ENCODE peak calls at places on chromosome 19, in six cellular contexts. One of them, this sample, is unnamed.

GRCh38 chr19:15195381-15195964 is 5.3 kb downstream of the NOTCH3 start:
- DNase-seq in psoas muscle: peak
- DNase-seq in upper lobe of left lung: peak
- DNase-seq in HL-60: no peak
- DNase-seq in heart right ventricle: peak
- DNase-seq in spleen: no peak
- DNase-seq in this sample: peak

GRCh38 chr19:46537136-46538097 is 41.8 kb upstream of the PNMA8B start:
- DNase-seq in psoas muscle: peak
- DNase-seq in upper lobe of left lung: peak
- DNase-seq in HL-60: no peak
- DNase-seq in heart right ventricle: peak
- DNase-seq in spleen: peak
- DNase-seq in this sample: peak

GRCh38 chr19:51469162-51469561 is 9.2 kb upstream of the CEACAM18 start:
- DNase-seq in psoas muscle: no peak
- DNase-seq in upper lobe of left lung: no peak
- DNase-seq in HL-60: no peak
- DNase-seq in heart right ventricle: no peak
- DNase-seq in spleen: peak
- DNase-seq in this sample: no peak

GRCh38 chr19:1502433-1503088 is 10.3 kb downstream of the ADAMTSL5 start:
- DNase-seq in psoas muscle: no peak
- DNase-seq in upper lobe of left lung: no peak
- DNase-seq in HL-60: no peak
- DNase-seq in heart right ventricle: no peak
- DNase-seq in spleen: no peak
- DNase-seq in this sample: no peak

GRCh38 chr19:38194061-38194701 is 29.8 kb downstream of the DPF1 start:
- DNase-seq in psoas muscle: no peak
- DNase-seq in upper lobe of left lung: no peak
- DNase-seq in HL-60: no peak
- DNase-seq in heart right ventricle: no peak
- DNase-seq in spleen: no peak
- DNase-seq in this sample: no peak

GRCh38 chr19:19866599-19867248 is 1.0 kb downstream of the ZNF253 start:
- DNase-seq in psoas muscle: peak
- DNase-seq in upper lobe of left lung: peak
- DNase-seq in HL-60: peak
- DNase-seq in heart right ventricle: no peak
- DNase-seq in spleen: peak
- DNase-seq in this sample: peak

GRCh38 chr19:8552810-8553209 is 24.4 kb downstream of the MYO1F start:
- DNase-seq in psoas muscle: no peak
- DNase-seq in upper lobe of left lung: no peak
- DNase-seq in HL-60: no peak
- DNase-seq in heart right ventricle: no peak
- DNase-seq in spleen: no peak
- DNase-seq in this sample: no peak

GRCh38 chr19:13195678-13196077 is 45.5 kb downstream of the IER2 start:
- DNase-seq in psoas muscle: no peak
- DNase-seq in upper lobe of left lung: peak
- DNase-seq in HL-60: no peak
- DNase-seq in heart right ventricle: no peak
- DNase-seq in spleen: peak
- DNase-seq in this sample: peak

GRCh38 chr19:3310711-3311110 is 55.7 kb upstream of the NFIC start:
- DNase-seq in psoas muscle: no peak
- DNase-seq in upper lobe of left lung: no peak
- DNase-seq in HL-60: no peak
- DNase-seq in heart right ventricle: no peak
- DNase-seq in spleen: no peak
- DNase-seq in this sample: no peak

GRCh38 chr19:3310280-3310679 is 56.1 kb upstream of the NFIC start:
- DNase-seq in psoas muscle: no peak
- DNase-seq in upper lobe of left lung: no peak
- DNase-seq in HL-60: no peak
- DNase-seq in heart right ventricle: no peak
- DNase-seq in spleen: no peak
- DNase-seq in this sample: no peak

GRCh38 chr19:3302755-3303154 is 63.6 kb upstream of the NFIC start:
- DNase-seq in psoas muscle: no peak
- DNase-seq in upper lobe of left lung: no peak
- DNase-seq in HL-60: no peak
- DNase-seq in heart right ventricle: no peak
- DNase-seq in spleen: no peak
- DNase-seq in this sample: no peak

GRCh38 chr19:3309724-3310123 is 56.7 kb upstream of the NFIC start:
- DNase-seq in psoas muscle: no peak
- DNase-seq in upper lobe of left lung: no peak
- DNase-seq in HL-60: no peak
- DNase-seq in heart right ventricle: no peak
- DNase-seq in spleen: no peak
- DNase-seq in this sample: no peak

GRCh38 chr19:3304871-3305423 is 61.4 kb upstream of the NFIC start:
- DNase-seq in psoas muscle: peak
- DNase-seq in upper lobe of left lung: peak
- DNase-seq in HL-60: peak
- DNase-seq in heart right ventricle: peak
- DNase-seq in spleen: peak
- DNase-seq in this sample: peak
- TF ChIP-seq CTCF in psoas muscle: peak
- TF ChIP-seq CTCF in upper lobe of left lung: peak
- TF ChIP-seq CTCF in HL-60: peak
- TF ChIP-seq CTCF in heart right ventricle: peak
- TF ChIP-seq CTCF in spleen: peak
- TF ChIP-seq CTCF in this sample: peak

DNA sequence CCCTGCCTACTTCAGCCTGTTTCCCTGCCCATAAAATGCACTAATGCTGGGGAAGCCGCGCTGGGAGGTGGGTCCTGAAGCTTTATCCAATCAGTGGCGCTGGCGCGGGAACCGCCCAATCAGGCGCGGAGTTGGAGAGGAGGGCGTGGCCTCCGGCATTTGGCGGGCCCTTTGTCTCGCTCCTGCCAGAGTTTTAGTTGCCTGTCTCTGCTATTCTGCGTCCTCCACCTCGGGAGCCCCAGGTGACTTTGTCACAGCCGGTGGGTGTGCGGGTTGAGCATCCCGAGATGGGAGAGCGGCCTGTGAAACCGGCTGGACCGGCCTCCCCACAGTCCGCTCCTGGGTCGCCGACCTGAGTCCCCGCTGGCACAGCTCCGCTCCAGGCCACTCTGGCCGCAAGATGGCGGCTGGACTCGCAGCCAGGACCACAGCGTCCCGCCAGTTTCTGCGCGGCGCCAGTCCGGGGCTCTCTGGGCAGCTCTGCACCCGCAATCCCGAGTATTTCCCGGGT is 30.7 kb upstream of the ZNF429 start:
- DNase-seq in psoas muscle: peak
- DNase-seq in upper lobe of left lung: peak
- DNase-seq in HL-60: no peak
- DNase-seq in heart right ventricle: peak
- DNase-seq in spleen: peak
- DNase-seq in this sample: peak
- H3K4me3 ChIP-seq in psoas muscle: peak
- H3K4me3 ChIP-seq in upper lobe of left lung: peak
- H3K4me3 ChIP-seq in HL-60: no peak
- H3K4me3 ChIP-seq in heart right ventricle: peak
- H3K4me3 ChIP-seq in spleen: peak
- H3K4me3 ChIP-seq in this sample: no peak

GRCh38 chr19:3171894-3172679 is 6.5 kb upstream of the S1PR4 start:
- DNase-seq in psoas muscle: no peak
- DNase-seq in upper lobe of left lung: no peak
- DNase-seq in HL-60: no peak
- DNase-seq in heart right ventricle: no peak
- DNase-seq in spleen: no peak
- DNase-seq in this sample: no peak
- H3K27ac ChIP-seq in psoas muscle: no peak
- H3K27ac ChIP-seq in upper lobe of left lung: no peak
- H3K27ac ChIP-seq in HL-60: no peak
- H3K27ac ChIP-seq in heart right ventricle: no peak
- H3K27ac ChIP-seq in spleen: peak
- H3K27ac ChIP-seq in this sample: no peak

GRCh38 chr19:43560687-43561086 is 14.6 kb downstream of the XRCC1 start:
- DNase-seq in psoas muscle: no peak
- DNase-seq in upper lobe of left lung: no peak
- DNase-seq in HL-60: no peak
- DNase-seq in heart right ventricle: no peak
- DNase-seq in spleen: peak
- DNase-seq in this sample: no peak
- TF ChIP-seq CTCF in psoas muscle: no peak
- TF ChIP-seq CTCF in upper lobe of left lung: no peak
- TF ChIP-seq CTCF in HL-60: peak
- TF ChIP-seq CTCF in heart right ventricle: no peak
- TF ChIP-seq CTCF in spleen: no peak
- TF ChIP-seq CTCF in this sample: no peak

GRCh38 chr19:55086730-55087541 is 11.3 kb downstream of the EPS8L1 start:
- DNase-seq in psoas muscle: peak
- DNase-seq in upper lobe of left lung: peak
- DNase-seq in HL-60: no peak
- DNase-seq in heart right ventricle: peak
- DNase-seq in spleen: peak
- DNase-seq in this sample: peak
- H3K4me3 ChIP-seq in psoas muscle: peak
- H3K4me3 ChIP-seq in upper lobe of left lung: peak
- H3K4me3 ChIP-seq in HL-60: no peak
- H3K4me3 ChIP-seq in heart right ventricle: peak
- H3K4me3 ChIP-seq in spleen: peak
- H3K4me3 ChIP-seq in this sample: no peak

GRCh38 chr19:10651821-10652220 is 2.3 kb upstream of the ILF3 start:
- DNase-seq in psoas muscle: no peak
- DNase-seq in upper lobe of left lung: no peak
- DNase-seq in HL-60: no peak
- DNase-seq in heart right ventricle: no peak
- DNase-seq in spleen: no peak
- DNase-seq in this sample: no peak

GRCh38 chr19:10655457-10656312 is 1.5 kb downstream of the ILF3 start:
- DNase-seq in psoas muscle: no peak
- DNase-seq in upper lobe of left lung: no peak
- DNase-seq in HL-60: no peak
- DNase-seq in heart right ventricle: no peak
- DNase-seq in spleen: no peak
- DNase-seq in this sample: no peak

GRCh38 chr19:10653482-10653731 is 739 bp upstream of the ILF3 start:
- DNase-seq in psoas muscle: no peak
- DNase-seq in upper lobe of left lung: no peak
- DNase-seq in HL-60: no peak
- DNase-seq in heart right ventricle: no peak
- DNase-seq in spleen: no peak
- DNase-seq in this sample: no peak

GRCh38 chr19:10654610-10655456 is 687 bp downstream of the ILF3 start:
- DNase-seq in psoas muscle: peak
- DNase-seq in upper lobe of left lung: no peak
- DNase-seq in HL-60: no peak
- DNase-seq in heart right ventricle: peak
- DNase-seq in spleen: peak
- DNase-seq in this sample: peak

DNA sequence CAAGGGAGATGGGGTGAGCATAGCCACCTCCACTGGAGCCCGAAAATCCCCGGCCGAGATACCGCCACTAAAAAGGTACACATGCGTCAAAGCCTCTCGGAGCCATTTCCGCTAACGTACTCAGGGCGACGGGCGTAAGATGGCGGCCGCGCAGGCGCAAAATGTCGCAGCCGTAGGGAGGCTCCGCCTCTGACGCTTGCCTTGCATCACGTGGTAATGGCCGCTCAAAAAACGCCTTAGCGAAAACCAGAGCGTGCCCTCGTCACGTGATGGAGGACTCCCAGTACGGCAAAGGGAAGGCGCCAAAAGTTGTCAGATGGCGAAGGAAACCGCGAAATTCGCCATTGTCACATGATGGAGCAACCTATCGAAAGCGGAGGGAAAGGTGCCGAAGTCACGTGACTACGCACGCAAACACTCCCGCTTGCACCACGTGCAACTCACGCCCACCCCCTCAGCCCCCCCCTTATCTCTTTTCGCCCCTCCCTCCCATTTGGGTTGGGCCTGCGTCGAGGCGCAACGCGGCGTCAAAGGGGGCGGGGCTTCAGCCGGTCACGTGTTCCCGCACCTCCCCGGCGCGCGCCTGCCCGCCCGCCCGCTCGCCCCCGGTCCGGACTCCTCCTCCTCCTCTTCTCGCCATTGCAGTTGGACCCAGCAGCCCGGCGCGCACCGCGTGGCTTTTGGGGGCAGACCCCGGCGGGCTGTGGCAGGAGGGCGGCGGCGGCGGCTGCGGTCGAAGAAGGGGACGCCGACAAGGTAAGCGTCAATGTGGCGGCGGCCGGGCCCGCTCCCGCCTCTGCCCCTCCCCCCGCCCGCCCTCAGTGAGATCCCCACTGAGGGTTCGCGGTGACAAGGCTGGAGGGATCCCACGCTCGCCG is at the start of gene ILF3:
- DNase-seq in psoas muscle: peak
- DNase-seq in upper lobe of left lung: peak
- DNase-seq in HL-60: peak
- DNase-seq in heart right ventricle: peak
- DNase-seq in spleen: peak
- DNase-seq in this sample: peak
- H3K27ac ChIP-seq in psoas muscle: peak
- H3K27ac ChIP-seq in upper lobe of left lung: peak
- H3K27ac ChIP-seq in HL-60: peak
- H3K27ac ChIP-seq in heart right ventricle: peak
- H3K27ac ChIP-seq in spleen: peak
- H3K27ac ChIP-seq in this sample: peak

This sample was measured in thyroid gland.